ENCODE peak calls at places on chromosomes 16 and 17, in four cellular contexts. R, Z, N and J are unnamed samples.

GRCh38 chr17:29054835-29055234 is 11.9 kb downstream of the PIPOX start:
- DNase-seq in R (no peak), Z (no peak), N (no peak), J (no peak)

GRCh38 chr17:77881545-77881944 is 77.0 kb upstream of the TNRC6C start:
- DNase-seq in R (peak; percentile 11), Z (peak; percentile 83), N (peak; percentile 10), J (peak; percentile 65)

GRCh38 chr16:81181013-81181720 is 57.3 kb upstream of the BCO1 start:
- DNase-seq in R (peak; percentile 92), Z (peak; percentile 95), N (peak; percentile 58), J (peak; percentile 95)

GRCh38 chr16:70512456-70512855 is 10.9 kb downstream of the COG4 start:
- DNase-seq in R (no peak), Z (peak; percentile 50), N (no peak), J (peak; percentile 24)

GRCh38 chr16:65224471-65224870 is 102.6 kb upstream of the CDH11 start:
- DNase-seq in R (no peak), Z (no peak), N (no peak), J (no peak)

GRCh38 chr16:102060-102855 is 24.2 kb downstream of the MPG start:
- DNase-seq in R (no peak), Z (peak; percentile 65), N (no peak), J (no peak)

GRCh38 chr16:8663192-8664089 is 11.0 kb upstream of the ABAT start:
- DNase-seq in R (no peak), Z (no peak), N (no peak), J (no peak)

GRCh38 chr16:11202260-11203091 is 53.5 kb downstream of the SOCS1 start:
- DNase-seq in R (no peak), Z (no peak), N (no peak), J (peak; percentile 44)

GRCh38 chr17:57875109-57876022 is 25.5 kb upstream of the MRPS23 start:
- DNase-seq in R (peak; percentile 84), Z (peak; percentile 99), N (peak; percentile 52), J (peak; percentile 95)

GRCh38 chr17:76268991-76269981 is 4.1 kb downstream of the UBALD2 start:
- DNase-seq in R (no peak), Z (no peak), N (no peak), J (no peak)

GRCh38 chr16:56305956-56306565 is 114.8 kb downstream of the GNAO1 start:
- DNase-seq in R (no peak), Z (peak; percentile 23), N (no peak), J (no peak)